ENCODE peak calls at places on chromosomes 4 and X, in five cellular contexts. C is A673, Y is IMR-90, L is foreskin keratinocyte, H is sigmoid colon. E is an unnamed sample.

GRCh38 chr4:179750374-179750773 is 2308.1 kb upstream of the AGA start:
- DNase-seq in Y (peak; percentile 51), L (peak; percentile 10), H (no peak), C (peak; percentile 74), E (no peak)

GRCh38 chrX:54423161-54423888 is 16.9 kb upstream of the TSR2 start:
- DNase-seq in L (no peak), H (no peak), C (no peak), Y (no peak), E (no peak)

GRCh38 chrX:81174286-81174685 is 27.4 kb downstream of the HMGN5 start:
- DNase-seq in L (peak; percentile 3), C (peak; percentile 31), Y (peak; percentile 37), H (no peak), E (no peak)

GRCh38 chr4:76512000-76512399 is 77.0 kb downstream of the SHROOM3 start:
- DNase-seq in C (no peak), H (no peak), Y (no peak), L (no peak), E (no peak)

GRCh38 chr4:168483786-168484185 is 3.5 kb upstream of the DDX60L start:
- DNase-seq in C (no peak), Y (peak; percentile 66), L (peak; percentile 72), H (no peak), E (no peak)

GRCh38 chr4:70300215-70300614 is 34.6 kb upstream of the CABS1 start:
- DNase-seq in L (no peak), C (no peak), Y (no peak), H (no peak), E (no peak)

GRCh38 chr4:189278559-189279165 is 662.0 kb upstream of the FRG1 start:
- DNase-seq in Y (peak; percentile 72), C (peak; percentile 6), L (no peak), H (no peak), E (no peak)

GRCh38 chrX:68832101-68832416 is 3.2 kb downstream of the EFNB1 start:
- DNase-seq in L (no peak), Y (peak; percentile 83), C (no peak), H (peak; percentile 82), E (no peak)

GRCh38 chr4:54277691-54278090 is 48.6 kb downstream of the PDGFRA start:
- DNase-seq in C (peak; percentile 2), H (no peak), Y (peak; percentile 92), L (peak; percentile 83), E (peak; percentile 62)

GRCh38 chrX:154457491-154458115 is 478 bp upstream of the PLXNA3 start:
- DNase-seq in C (peak; percentile 31), L (peak; percentile 73), H (no peak), Y (no peak), E (peak; percentile 2)

GRCh38 chrX:12753366-12753765 is 37.8 kb upstream of the PRPS2 start:
- DNase-seq in Y (no peak), C (no peak), L (no peak), H (no peak), E (no peak)

GRCh38 chrX:10159069-10159468 is 2.3 kb downstream of the CLCN4 start:
- DNase-seq in Y (no peak), C (no peak), H (no peak), L (no peak), E (no peak)

GRCh38 chr4:132101526-132101925 is 1047.6 kb upstream of the PCDH10 start:
- DNase-seq in H (no peak), Y (peak; percentile 70), C (no peak), L (peak; percentile 40), E (no peak)

DNA sequence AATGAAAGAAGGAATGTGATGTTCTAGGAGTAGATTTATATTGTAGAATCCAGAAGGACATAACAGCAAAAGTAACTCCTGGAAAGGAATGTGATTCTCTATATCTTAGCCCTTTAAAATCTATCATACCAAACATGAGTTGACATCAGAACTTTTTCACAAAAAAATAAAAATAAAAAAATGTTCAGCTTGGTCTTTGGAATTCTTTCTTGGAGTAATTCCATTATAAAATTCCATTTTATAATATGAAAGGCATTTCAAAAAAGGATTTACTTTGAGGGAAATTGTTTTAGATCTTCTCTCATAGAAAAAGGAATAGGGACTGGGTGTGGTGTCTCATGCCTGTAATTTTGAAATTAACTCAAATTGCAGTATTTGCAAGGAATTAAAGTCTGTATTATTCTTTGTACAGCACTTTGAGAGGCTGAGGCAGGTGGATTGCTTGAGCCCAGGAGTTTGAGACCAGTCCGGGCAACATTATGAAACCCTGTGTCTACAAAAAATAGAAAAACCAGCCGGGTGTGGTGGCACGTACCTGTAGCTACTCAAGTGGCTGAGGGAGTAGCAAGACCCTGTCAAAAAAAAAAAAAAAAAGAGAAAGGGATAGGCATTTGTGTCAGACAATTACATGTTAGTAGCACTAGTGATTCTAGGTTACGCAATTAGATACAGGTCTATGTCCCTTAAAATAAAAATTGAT is 134.9 kb downstream of the SLC4A4 start:
- DNase-seq in Y (no peak), L (no peak), H (no peak), C (no peak), E (no peak)
- H3K27ac ChIP-seq in Y (peak overlapping the region; percentile 53), L (no peak overlapping the region), H (no peak overlapping the region), C (no peak overlapping the region), E (peak overlapping the region; percentile 25)

GRCh38 chr4:40183615-40184411 is 13.0 kb upstream of the RHOH start:
- DNase-seq in L (peak; percentile 95), Y (no peak), C (no peak), H (no peak), E (peak; percentile 72)
- H3K27ac ChIP-seq in L (peak overlapping the region; percentile 97), Y (no peak overlapping the region), C (peak overlapping the region; percentile 65), H (no peak overlapping the region), E (peak overlapping the region; percentile 98)

DNA sequence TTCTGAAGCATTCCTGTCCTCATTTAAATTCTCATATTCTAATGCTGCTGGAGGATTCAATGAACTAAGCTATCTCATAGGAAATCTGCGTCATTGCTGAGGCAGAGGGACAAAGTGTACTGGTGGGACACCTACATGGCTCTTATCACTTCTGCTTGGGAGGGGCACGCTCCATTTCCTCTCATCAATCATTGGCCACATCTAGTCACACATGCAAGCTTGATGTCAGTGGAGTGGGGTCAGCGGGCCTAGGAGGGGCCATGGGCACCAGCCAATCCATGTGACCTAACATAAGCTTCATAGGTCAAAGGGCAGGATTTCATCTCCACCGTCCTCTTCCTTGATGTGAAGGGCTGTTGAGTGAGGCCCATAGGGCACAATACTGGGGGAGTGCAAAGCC is 21.4 kb downstream of the BEX3 start:
- DNase-seq in L (no peak), Y (no peak), C (no peak), H (no peak), E (no peak)
- H3K27ac ChIP-seq in L (no peak overlapping the region), Y (peak overlapping the region; percentile 77), C (no peak overlapping the region), H (no peak overlapping the region), E (peak overlapping the region; percentile 72)

GRCh38 chrX:129772796-129773431 is 6.8 kb upstream of the SASH3 start:
- DNase-seq in Y (no peak), L (no peak), H (peak; percentile 78), C (no peak), E (no peak)

GRCh38 chrX:129768186-129768585 is 11.6 kb upstream of the SASH3 start:
- DNase-seq in C (no peak), L (no peak), H (no peak), Y (no peak), E (no peak)

GRCh38 chrX:129769467-129770154 is 10.1 kb upstream of the SASH3 start:
- DNase-seq in H (no peak), Y (no peak), C (no peak), L (no peak), E (no peak)

GRCh38 chrX:129771266-129771995 is 8.3 kb upstream of the SASH3 start:
- DNase-seq in C (no peak), H (no peak), Y (no peak), L (no peak), E (no peak)

DNA sequence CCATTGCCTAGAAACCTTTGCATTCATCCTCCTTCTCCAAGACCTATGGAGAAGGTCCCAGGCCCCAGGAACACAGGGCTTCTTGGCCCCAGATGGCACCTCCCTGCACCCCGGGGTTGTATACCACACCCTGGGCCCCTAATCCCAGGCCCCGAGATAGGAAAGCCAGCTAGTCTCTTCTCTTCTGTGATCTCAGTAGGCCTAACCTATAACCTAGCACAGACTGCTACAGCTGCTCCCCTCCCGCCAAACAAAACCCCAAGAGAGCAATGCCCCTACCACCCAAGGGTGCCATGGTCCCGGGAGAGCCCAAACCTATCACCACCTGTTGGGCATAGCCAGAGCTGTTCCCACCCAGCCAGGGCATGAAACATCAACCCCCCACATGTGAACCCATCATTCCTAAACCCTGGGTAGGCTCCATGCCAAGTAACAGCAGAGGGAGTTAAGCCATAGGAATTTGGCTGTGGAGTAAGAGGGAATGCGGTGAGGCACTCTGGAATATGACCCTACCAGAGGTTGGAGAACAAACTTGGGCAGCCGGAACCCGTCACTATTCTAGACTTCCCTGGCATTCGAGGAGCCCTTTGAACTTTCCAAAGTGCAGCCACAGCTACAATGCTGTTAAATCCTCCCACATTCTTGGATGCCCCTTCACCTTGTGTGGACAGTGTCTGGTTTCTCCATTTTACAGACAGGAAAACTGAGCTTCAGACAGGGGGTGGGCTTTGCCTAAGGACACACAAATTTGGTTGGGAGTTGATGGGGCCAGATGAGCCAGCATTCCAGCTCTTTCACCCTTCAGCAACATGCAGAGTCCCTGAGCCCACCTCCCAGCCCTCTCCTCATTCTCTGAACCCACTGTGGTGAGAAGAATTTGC is 10.9 kb upstream of the SASH3 start:
- DNase-seq in C (no peak), Y (no peak), L (no peak), H (no peak), E (no peak)
- H3K27ac ChIP-seq in C (no peak overlapping the region), Y (no peak overlapping the region), L (no peak overlapping the region), H (no peak overlapping the region), E (no peak overlapping the region)

GRCh38 chr4:2742823-2743517 is 13.2 kb downstream of the TNIP2 start:
- DNase-seq in C (no peak), L (no peak), Y (no peak), H (no peak), E (no peak)

GRCh38 chr4:2741626-2742025 is 14.5 kb downstream of the TNIP2 start:
- DNase-seq in C (no peak), Y (peak; percentile 57), H (no peak), L (no peak), E (no peak)

GRCh38 chr4:2744576-2745270 is 11.4 kb downstream of the TNIP2 start:
- DNase-seq in C (peak; percentile 57), H (no peak), Y (no peak), L (no peak), E (no peak)

GRCh38 chr4:2743518-2744445 is 12.4 kb downstream of the TNIP2 start:
- DNase-seq in Y (no peak), C (no peak), L (peak; percentile 23), H (no peak), E (no peak)

GRCh38 chr4:2742081-2742822 is 13.9 kb downstream of the TNIP2 start:
- DNase-seq in L (no peak), Y (no peak), H (no peak), C (no peak), E (no peak)
- H3K27ac ChIP-seq in L (no peak overlapping the region), Y (no peak overlapping the region), H (no peak overlapping the region), C (no peak overlapping the region), E (no peak overlapping the region)

GRCh38 chrX:14902536-14902935 is 29.3 kb downstream of the MOSPD2 start:
- DNase-seq in L (no peak), Y (no peak), H (no peak), C (no peak), E (no peak)
- H3K27ac ChIP-seq in L (no peak overlapping the region), Y (no peak overlapping the region), H (no peak overlapping the region), C (no peak overlapping the region), E (no peak overlapping the region)

GRCh38 chrX:138925330-138925729 is 213.8 kb upstream of the FGF13 start:
- DNase-seq in Y (peak; percentile 27), L (peak; percentile 77), H (no peak), C (peak; percentile 66), E (peak; percentile 66)
- H3K27ac ChIP-seq in Y (no peak overlapping the region), L (no peak overlapping the region), H (no peak overlapping the region), C (peak overlapping the region; percentile 32), E (peak overlapping the region; percentile 5)

E was measured in epithelial cell of prostate.